ENCODE peak calls at places on chromosomes 4 and X, in four cellular contexts. L is CD14-positive monocyte, T is NB4, K is K562. X is an unnamed sample.

GRCh38 chr4:80568891-80569290 is 233.4 kb downstream of the CFAP299 start:
- DNase-seq in L (no peak), T (no peak), K (no peak), X (no peak)

GRCh38 chr4:186587416-186588018 is 32.1 kb upstream of the MTNR1A start:
- DNase-seq in L (no peak), T (peak; percentile 58), K (peak; percentile 79), X (no peak)

GRCh38 chr4:4416981-4417380 is 30.1 kb downstream of the NSG1 start:
- DNase-seq in L (no peak), T (no peak), K (no peak), X (no peak)

GRCh38 chrX:100350704-100351489 is 59.2 kb downstream of the PCDH19 start:
- DNase-seq in L (no peak), T (no peak), K (no peak), X (no peak)

GRCh38 chrX:77899081-77899828 is at the start of gene COX7B:
- DNase-seq in L (peak; percentile 62), T (peak; percentile 94), K (peak; percentile 94), X (peak; percentile 69)

GRCh38 chrX:95762716-95763115 is 921.9 kb upstream of the DIAPH2 start:
- DNase-seq in L (no peak), T (peak; percentile 9), K (no peak), X (no peak)

GRCh38 chr4:8648816-8649630 is 56.5 kb downstream of the CPZ start:
- DNase-seq in L (no peak), T (no peak), K (no peak), X (no peak)

GRCh38 chrX:143536176-143536575 is 18.9 kb upstream of the SPANXN3 start:
- DNase-seq in L (no peak), T (no peak), K (no peak), X (no peak)

GRCh38 chr4:88803600-88804096 is 106.0 kb upstream of the NAP1L5 start:
- DNase-seq in L (no peak), T (peak; percentile 66), K (no peak), X (no peak)

GRCh38 chr4:83125738-83126141 is 11.2 kb upstream of the PLAC8 start:
- DNase-seq in L (no peak), T (peak; percentile 71), K (no peak), X (no peak)

GRCh38 chrX:155148724-155149537 is 67.3 kb upstream of the VBP1 start:
- DNase-seq in L (no peak), T (peak; percentile 43), K (peak; percentile 34), X (no peak)

GRCh38 chr4:4860803-4861591 is 1.5 kb downstream of the MSX1 start:
- DNase-seq in L (no peak), T (no peak), K (no peak), X (no peak)

GRCh38 chr4:3527101-3527913 is 4.9 kb downstream of the LRPAP1 start:
- DNase-seq in L (peak; percentile 35), T (peak; percentile 91), K (no peak), X (no peak)

GRCh38 chr4:75919914-75920313 is 17.7 kb upstream of the PPEF2 start:
- DNase-seq in L (no peak), T (no peak), K (no peak), X (no peak)

GRCh38 chr4:8200302-8200975 is 1.3 kb downstream of the SH3TC1 start:
- DNase-seq in L (peak; percentile 78), T (no peak), K (peak; percentile 47), X (no peak)

GRCh38 chr4:56505269-56506109 is at the start of gene ARL9:
- DNase-seq in L (peak; percentile 45), T (no peak), K (no peak), X (no peak)

GRCh38 chrX:150649096-150649870 is 43.9 kb upstream of the MTMR1 start:
- DNase-seq in L (no peak), T (no peak), K (no peak), X (no peak)

GRCh38 chr4:119310826-119311225 is 11.1 kb downstream of the FABP2 start:
- DNase-seq in L (no peak), T (no peak), K (no peak), X (no peak)

GRCh38 chr4:114184901-114185300 is 205.5 kb upstream of the ARSJ start:
- DNase-seq in L (no peak), T (no peak), K (no peak), X (no peak)

GRCh38 chr4:76977731-76978350 is 28.3 kb downstream of the SEPTIN11 start:
- DNase-seq in L (no peak), T (no peak), K (no peak), X (no peak)

GRCh38 chrX:132491191-132491590 is 2.4 kb upstream of the MBNL3 start:
- DNase-seq in L (peak; percentile 63), T (peak; percentile 90), K (no peak), X (no peak)

GRCh38 chr4:24328711-24329110 is 255.6 kb downstream of the DHX15 start:
- DNase-seq in L (no peak), T (no peak), K (no peak), X (no peak)

GRCh38 chr4:150010525-150011126 is 67.6 kb upstream of the DCLK2 start:
- DNase-seq in L (no peak), T (peak; percentile 38), K (peak; percentile 41), X (no peak)

GRCh38 chr4:137156054-137156453 is 376.2 kb downstream of the PCDH18 start:
- DNase-seq in L (no peak), T (no peak), K (no peak), X (no peak)

GRCh38 chr4:138639018-138639876 is 376.3 kb upstream of the NOCT start:
- DNase-seq in L (no peak), T (no peak), K (no peak), X (no peak)

GRCh38 chr4:171017596-171017995 is 795.6 kb upstream of the GALNTL6 start:
- DNase-seq in L (no peak), T (no peak), K (no peak), X (no peak)

GRCh38 chr4:172950990-172951389 is 217.6 kb upstream of the GALNT7 start:
- DNase-seq in L (no peak), T (no peak), K (no peak), X (no peak)

GRCh38 chr4:61210186-61210939 is 10.2 kb downstream of the ADGRL3 start:
- DNase-seq in L (no peak), T (no peak), K (no peak), X (no peak)

GRCh38 chrX:79366888-79367749 is at the start of gene ITM2A:
- DNase-seq in L (peak; percentile 41), T (peak; percentile 53), K (peak; percentile 85), X (no peak)

GRCh38 chr4:183872531-183872930 is 32.6 kb upstream of the STOX2 start:
- DNase-seq in L (no peak), T (no peak), K (no peak), X (peak; percentile 22)

GRCh38 chr4:113086172-113086695 is 36.8 kb downstream of the ANK2 start:
- DNase-seq in L (no peak), T (no peak), K (no peak), X (no peak)

GRCh38 chr4:126071346-126072333 is 756.9 kb downstream of the FAT4 start:
- DNase-seq in L (no peak), T (no peak), K (no peak), X (no peak)

GRCh38 chrX:15815779-15816452 is 25.6 kb downstream of the ZRSR2 start:
- DNase-seq in L (no peak), T (peak; percentile 72), K (peak; percentile 30), X (no peak)
- TF ChIP-seq CTCF in L (peak; percentile 30), T (peak; percentile 52), K (peak; percentile 18), X (no peak)

GRCh38 chr4:134691915-134692314 is 490.3 kb upstream of the PABPC4L start:
- DNase-seq in L (no peak), T (no peak), K (no peak), X (no peak)

GRCh38 chr4:134700251-134700650 is 498.7 kb upstream of the PABPC4L start:
- DNase-seq in L (no peak), T (no peak), K (no peak), X (no peak)

DNA sequence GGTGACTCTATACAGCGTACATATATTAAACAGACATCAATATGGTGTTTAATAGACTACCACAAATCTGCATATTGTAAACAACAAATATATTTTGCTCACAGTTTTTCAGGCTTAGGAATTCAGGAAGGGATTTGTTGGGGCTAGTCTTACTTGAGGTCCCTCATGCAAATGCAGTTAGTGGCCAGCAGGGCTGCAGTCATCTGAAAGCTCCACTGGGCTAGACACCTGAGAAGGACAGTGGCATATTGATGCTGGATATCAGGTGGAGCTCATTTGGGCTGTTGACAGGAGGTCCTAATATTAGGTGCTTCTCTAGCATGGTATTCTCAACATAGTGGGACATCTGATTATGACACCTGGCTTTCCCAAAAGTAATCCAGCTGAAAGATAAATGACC is 493.8 kb upstream of the PABPC4L start:
- DNase-seq in L (no peak), T (no peak), K (no peak), X (no peak)
- TF ChIP-seq CTCF in L (no peak), T (no peak), K (no peak), X (no peak)

GRCh38 chrX:103393487-103393886 is 17.1 kb downstream of the BEX3 start:
- DNase-seq in L (no peak), T (no peak), K (no peak), X (no peak)
- TF ChIP-seq CTCF in L (no peak), T (no peak), K (no peak), X (no peak)

GRCh38 chr4:27081675-27082579 is 221.3 kb downstream of the STIM2 start:
- DNase-seq in L (no peak), T (no peak), K (no peak), X (no peak)

GRCh38 chr4:27084685-27085356 is 224.2 kb downstream of the STIM2 start:
- DNase-seq in L (no peak), T (peak; percentile 20), K (peak; percentile 56), X (peak; percentile 38)

GRCh38 chr4:27082786-27083185 is 222.1 kb downstream of the STIM2 start:
- DNase-seq in L (no peak), T (no peak), K (no peak), X (no peak)

DNA sequence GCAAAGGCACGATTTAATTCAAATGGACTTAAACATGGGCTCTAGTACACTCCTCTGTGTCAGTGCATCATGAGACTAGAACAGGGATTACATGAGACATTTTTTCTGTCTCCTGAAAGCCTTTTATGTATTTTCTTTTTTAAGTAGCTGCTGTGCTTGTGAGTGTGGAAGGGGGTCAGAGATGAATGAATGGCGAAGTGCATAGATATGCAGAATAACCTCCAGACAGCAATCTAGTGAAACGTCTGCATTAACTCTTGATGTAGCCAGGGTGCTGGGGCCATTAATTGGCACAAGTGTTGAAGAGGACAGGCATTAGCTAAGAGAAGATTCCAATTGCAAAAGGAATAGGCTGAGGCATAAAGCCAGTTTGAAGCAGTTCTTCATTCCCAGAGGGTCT is 218.4 kb downstream of the STIM2 start:
- DNase-seq in L (no peak), T (no peak), K (no peak), X (no peak)
- TF ChIP-seq CTCF in L (no peak), T (no peak), K (no peak), X (no peak)